ENCODE peak calls at places on chromosome 9, in ten cellular contexts. N is PC-9, P is thyroid gland, B is upper lobe of right lung, U is left ventricle myocardium inferior, J is adrenal gland, T is cardiac muscle cell, C is brain microvascular endothelial cell, Z is A549, W is astrocyte. I is an unnamed sample.

GRCh38 chr9:125888220-125888619 is 141.0 kb downstream of the PBX3 start:
- DNase-seq in C (no peak), U (no peak), N (no peak), W (peak; percentile 69), B (no peak), T (peak; percentile 21), J (no peak), Z (no peak), P (no peak), I (no peak)

GRCh38 chr9:123933801-123934200 is 3.9 kb upstream of the DENND1A start:
- DNase-seq in U (no peak), T (no peak), W (no peak), Z (no peak), J (no peak), C (no peak), N (peak; percentile 65), B (no peak), P (no peak), I (no peak)

GRCh38 chr9:99085949-99086948 is 18.7 kb upstream of the TGFBR1 start:
- DNase-seq in W (peak; percentile 82), T (peak; percentile 23), J (peak; percentile 19), Z (no peak), C (peak; percentile 74), P (no peak), B (no peak), N (no peak), U (no peak), I (peak; percentile 37)

GRCh38 chr9:133141833-133142594 is 21.0 kb upstream of the RALGDS start:
- DNase-seq in B (peak; percentile 74), P (peak; percentile 46), U (peak; percentile 79), N (no peak), Z (no peak), J (peak; percentile 91), W (no peak), T (no peak), C (no peak), I (no peak)

GRCh38 chr9:28547469-28547981 is 974.2 kb upstream of the C9orf72 start:
- DNase-seq in C (no peak), P (no peak), T (no peak), W (no peak), J (no peak), Z (no peak), U (no peak), B (no peak), N (no peak), I (no peak)

GRCh38 chr9:124214596-124215550 is 42.9 kb upstream of the NEK6 start:
- DNase-seq in J (no peak), B (peak; percentile 30), W (no peak), C (no peak), Z (no peak), U (no peak), T (no peak), P (no peak), N (no peak), I (no peak)

GRCh38 chr9:124312290-124313265 is 54.8 kb downstream of the NEK6 start:
- DNase-seq in Z (no peak), T (no peak), N (no peak), U (no peak), P (no peak), W (no peak), C (no peak), B (no peak), J (no peak), I (no peak)

GRCh38 chr9:32247173-32247572 is 137.3 kb upstream of the ACO1 start:
- DNase-seq in C (no peak), Z (no peak), J (peak; percentile 27), P (no peak), N (no peak), B (no peak), U (no peak), T (no peak), W (no peak), I (no peak)

GRCh38 chr9:78320030-78320693 is 23.2 kb downstream of the PSAT1 start:
- DNase-seq in N (no peak), U (no peak), B (no peak), W (no peak), P (no peak), Z (no peak), C (no peak), T (no peak), J (no peak), I (no peak)

GRCh38 chr9:87167616-87168015 is 220.3 kb upstream of the GAS1 start:
- DNase-seq in Z (no peak), N (no peak), T (no peak), B (no peak), U (no peak), J (no peak), P (no peak), C (no peak), W (no peak), I (no peak)

GRCh38 chr9:17589771-17590170 is 10.9 kb downstream of the SH3GL2 start:
- DNase-seq in W (no peak), P (no peak), B (no peak), J (no peak), T (no peak), U (no peak), N (no peak), Z (no peak), C (no peak), I (no peak)

GRCh38 chr9:21661626-21662025 is 140.8 kb upstream of the MTAP start:
- DNase-seq in C (peak; percentile 19), B (no peak), J (no peak), N (no peak), U (no peak), P (no peak), T (peak; percentile 89), W (peak; percentile 79), Z (no peak), I (peak; percentile 66)

GRCh38 chr9:111828193-111828592 is 33.5 kb upstream of the SHOC1 start:
- DNase-seq in U (no peak), W (no peak), C (no peak), B (no peak), P (no peak), T (peak; percentile 47), J (no peak), Z (peak; percentile 32), N (no peak), I (peak; percentile 31)
- TF ChIP-seq CTCF in U (peak; percentile 32), W (no peak), C (peak; percentile 23), B (no peak), P (peak; percentile 6), T (peak; percentile 12), J (no peak), Z (no peak), N (no peak), I (no peak)

GRCh38 chr9:97387504-97387886 is 24.4 kb upstream of the TDRD7 start:
- DNase-seq in J (no peak), C (no peak), B (no peak), P (no peak), N (no peak), T (no peak), U (no peak), Z (no peak), W (no peak), I (no peak)

GRCh38 chr9:97386265-97386633 is 25.6 kb upstream of the TDRD7 start:
- DNase-seq in B (no peak), P (no peak), J (no peak), W (no peak), U (no peak), N (no peak), Z (no peak), T (no peak), C (no peak), I (no peak)

GRCh38 chr9:97387936-97388684 is 23.8 kb upstream of the TDRD7 start:
- DNase-seq in Z (no peak), T (no peak), B (no peak), P (no peak), N (no peak), J (no peak), C (no peak), W (no peak), U (no peak), I (no peak)

GRCh38 chr9:97385626-97386264 is 26.2 kb upstream of the TDRD7 start:
- DNase-seq in B (no peak), T (no peak), J (no peak), N (no peak), W (no peak), C (no peak), Z (no peak), U (no peak), P (no peak), I (no peak)

DNA sequence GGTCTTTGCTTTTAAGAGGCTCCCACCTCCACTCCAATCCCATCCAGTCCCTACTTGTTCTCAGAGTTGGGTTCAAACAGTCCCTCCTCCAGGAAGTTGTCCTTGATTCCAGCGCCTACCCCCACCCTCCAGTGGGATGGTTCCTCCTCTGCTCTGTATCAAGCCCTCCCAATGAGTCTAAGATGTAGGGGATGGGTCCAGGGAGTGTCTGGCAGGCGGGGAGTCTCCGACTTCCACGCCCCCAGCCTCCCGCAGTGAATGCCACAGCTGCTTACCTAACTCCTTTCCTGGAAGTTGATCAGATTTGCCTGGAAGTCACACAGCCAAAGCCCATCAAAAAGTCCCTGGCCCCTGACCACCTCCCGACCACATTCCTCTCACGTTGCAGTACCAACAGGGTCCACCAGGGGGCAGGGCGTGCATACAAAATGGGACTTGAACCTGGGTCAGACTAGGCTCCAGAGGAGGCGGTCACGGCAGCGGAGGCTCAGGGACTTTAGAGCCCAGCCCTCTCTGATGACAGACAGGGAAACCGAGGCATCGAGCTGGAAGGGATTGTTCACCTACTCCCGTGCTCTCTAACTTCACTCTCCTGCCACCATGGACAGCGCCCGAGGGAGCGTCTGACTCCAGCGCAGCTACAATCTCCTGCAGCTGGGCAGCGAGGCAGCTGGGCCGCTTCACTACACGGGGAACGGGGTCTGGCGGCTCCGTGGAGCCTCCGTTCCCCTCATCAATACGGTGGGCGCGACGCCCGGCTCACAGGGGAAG is 25.0 kb upstream of the TDRD7 start:
- DNase-seq in P (peak; percentile 78), W (peak; percentile 41), N (no peak), B (peak; percentile 81), Z (peak; percentile 47), J (peak; percentile 62), U (peak; percentile 52), C (peak; percentile 51), T (peak; percentile 76), I (peak; percentile 65)
- H3K4me3 ChIP-seq in P (no peak overlapping the region), W (no peak overlapping the region), N (no peak overlapping the region), B (no peak overlapping the region), Z (no peak overlapping the region), J (no peak overlapping the region), U (no peak overlapping the region), C (no peak overlapping the region), T (no peak overlapping the region), I (no peak overlapping the region)

DNA sequence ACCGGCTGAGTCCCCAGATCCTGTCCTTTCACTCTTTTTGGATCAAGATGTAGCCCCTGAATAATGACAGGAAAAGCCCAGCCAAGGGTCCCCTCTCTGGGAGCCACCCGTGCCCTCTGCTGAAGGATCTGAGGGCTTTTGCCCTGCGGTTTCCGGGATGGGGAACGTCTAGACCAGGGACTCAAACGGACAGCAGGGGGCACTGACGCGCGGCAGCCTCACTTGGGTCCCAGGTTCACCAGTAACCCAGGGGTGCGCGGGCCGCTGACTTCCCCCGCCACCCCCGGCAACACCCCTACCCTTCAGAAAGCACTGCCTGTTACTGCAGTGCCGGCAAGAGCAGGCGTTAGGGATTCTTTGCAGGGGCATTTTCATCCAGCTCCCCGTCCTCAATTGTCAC is 98.7 kb upstream of the FCN2 start:
- DNase-seq in B (no peak), C (no peak), T (no peak), J (no peak), W (no peak), U (no peak), P (no peak), Z (no peak), N (no peak), I (no peak)
- TF ChIP-seq CTCF in B (peak; percentile 28), C (peak; percentile 63), T (peak; percentile 27), J (no peak), W (peak; percentile 15), U (peak; percentile 48), P (peak; percentile 6), Z (no peak), N (no peak), I (peak; percentile 28)

GRCh38 chr9:127450170-127450830 is 906 bp downstream of the RPL12 start:
- DNase-seq in C (no peak), W (no peak), T (peak; percentile 52), N (no peak), Z (peak; percentile 27), U (no peak), B (no peak), J (peak; percentile 53), P (no peak), I (peak; percentile 86)
- H3K4me3 ChIP-seq in C (peak overlapping the region; percentile 99), W (peak overlapping the region; percentile 78), T (peak overlapping the region; percentile 97), N (peak overlapping the region; percentile 99), Z (peak overlapping the region; percentile 98), U (peak overlapping the region; percentile 83), B (peak overlapping the region; percentile 80), J (peak overlapping the region; percentile 75), P (peak overlapping the region; percentile 74), I (peak overlapping the region; percentile 88)